ENCODE peak calls at places on chromosomes 1 and 21, in seven cellular contexts. One of them, this sample, is unnamed.

GRCh38 chr1:63818567-63819340 is 44.9 kb downstream of the ROR1 start:
- DNase-seq in ascending aorta: no peak
- DNase-seq in iPS DF 6.9: no peak
- DNase-seq in esophagus squamous epithelium: no peak
- DNase-seq in CD8-positive, alpha-beta T cell: no peak
- DNase-seq in heart right ventricle: no peak
- DNase-seq in small intestine: no peak
- DNase-seq in this sample: no peak

GRCh38 chr21:15604424-15604823 is 125.4 kb upstream of the USP25 start:
- DNase-seq in CD8-positive, alpha-beta T cell: no peak
- DNase-seq in esophagus squamous epithelium: no peak
- DNase-seq in iPS DF 6.9: no peak
- DNase-seq in ascending aorta: no peak
- DNase-seq in small intestine: no peak
- DNase-seq in heart right ventricle: no peak
- DNase-seq in this sample: peak; percentile 65

GRCh38 chr1:160621633-160622413 is 25.0 kb downstream of the SLAMF1 start:
- DNase-seq in ascending aorta: no peak
- DNase-seq in small intestine: no peak
- DNase-seq in iPS DF 6.9: no peak
- DNase-seq in CD8-positive, alpha-beta T cell: no peak
- DNase-seq in heart right ventricle: no peak
- DNase-seq in esophagus squamous epithelium: no peak
- DNase-seq in this sample: no peak

GRCh38 chr1:40595623-40596022 is 64.2 kb downstream of the ZNF684 start:
- DNase-seq in heart right ventricle: no peak
- DNase-seq in small intestine: no peak
- DNase-seq in CD8-positive, alpha-beta T cell: no peak
- DNase-seq in ascending aorta: no peak
- DNase-seq in esophagus squamous epithelium: no peak
- DNase-seq in iPS DF 6.9: no peak
- DNase-seq in this sample: no peak

GRCh38 chr1:244066954-244067716 is 16.1 kb downstream of the ZBTB18 start:
- DNase-seq in small intestine: no peak
- DNase-seq in ascending aorta: no peak
- DNase-seq in iPS DF 6.9: no peak
- DNase-seq in CD8-positive, alpha-beta T cell: no peak
- DNase-seq in heart right ventricle: no peak
- DNase-seq in esophagus squamous epithelium: no peak
- DNase-seq in this sample: no peak

GRCh38 chr1:11134352-11135266 is 34.9 kb upstream of the EXOSC10 start:
- DNase-seq in esophagus squamous epithelium: no peak
- DNase-seq in iPS DF 6.9: no peak
- DNase-seq in heart right ventricle: no peak
- DNase-seq in ascending aorta: no peak
- DNase-seq in CD8-positive, alpha-beta T cell: no peak
- DNase-seq in small intestine: no peak
- DNase-seq in this sample: peak; percentile 76

GRCh38 chr1:239997515-239998311 is 94.0 kb upstream of the FMN2 start:
- DNase-seq in small intestine: no peak
- DNase-seq in iPS DF 6.9: no peak
- DNase-seq in heart right ventricle: no peak
- DNase-seq in CD8-positive, alpha-beta T cell: no peak
- DNase-seq in esophagus squamous epithelium: no peak
- DNase-seq in ascending aorta: no peak
- DNase-seq in this sample: peak; percentile 47

GRCh38 chr1:1435911-1436633 is 582 bp downstream of the VWA1 start:
- DNase-seq in ascending aorta: no peak
- DNase-seq in small intestine: no peak
- DNase-seq in heart right ventricle: no peak
- DNase-seq in iPS DF 6.9: no peak
- DNase-seq in esophagus squamous epithelium: no peak
- DNase-seq in CD8-positive, alpha-beta T cell: no peak
- DNase-seq in this sample: no peak

GRCh38 chr1:72062584-72062983 is 219.8 kb downstream of the NEGR1 start:
- DNase-seq in ascending aorta: no peak
- DNase-seq in small intestine: no peak
- DNase-seq in heart right ventricle: no peak
- DNase-seq in CD8-positive, alpha-beta T cell: no peak
- DNase-seq in iPS DF 6.9: no peak
- DNase-seq in esophagus squamous epithelium: no peak
- DNase-seq in this sample: no peak

GRCh38 chr1:36217667-36218066 is 6.6 kb upstream of the THRAP3 start:
- DNase-seq in heart right ventricle: no peak
- DNase-seq in esophagus squamous epithelium: no peak
- DNase-seq in ascending aorta: no peak
- DNase-seq in iPS DF 6.9: no peak
- DNase-seq in CD8-positive, alpha-beta T cell: no peak
- DNase-seq in small intestine: peak; percentile 18
- DNase-seq in this sample: no peak

GRCh38 chr1:231557898-231558710 is 29.6 kb downstream of the TSNAX start:
- DNase-seq in esophagus squamous epithelium: no peak
- DNase-seq in iPS DF 6.9: no peak
- DNase-seq in heart right ventricle: peak; percentile 27
- DNase-seq in CD8-positive, alpha-beta T cell: no peak
- DNase-seq in ascending aorta: no peak
- DNase-seq in small intestine: no peak
- DNase-seq in this sample: peak; percentile 4

GRCh38 chr1:46547481-46548383 is 3.7 kb downstream of the KNCN start:
- DNase-seq in iPS DF 6.9: peak; percentile 52
- DNase-seq in heart right ventricle: no peak
- DNase-seq in ascending aorta: no peak
- DNase-seq in CD8-positive, alpha-beta T cell: no peak
- DNase-seq in esophagus squamous epithelium: no peak
- DNase-seq in small intestine: peak; percentile 56
- DNase-seq in this sample: no peak

GRCh38 chr1:246837418-246838117 is 94.2 kb downstream of the AHCTF1 start:
- DNase-seq in small intestine: no peak
- DNase-seq in iPS DF 6.9: no peak
- DNase-seq in CD8-positive, alpha-beta T cell: no peak
- DNase-seq in ascending aorta: no peak
- DNase-seq in heart right ventricle: no peak
- DNase-seq in esophagus squamous epithelium: no peak
- DNase-seq in this sample: no peak

GRCh38 chr1:150262388-150263320 is 5.1 kb downstream of the CA14 start:
- DNase-seq in CD8-positive, alpha-beta T cell: no peak
- DNase-seq in heart right ventricle: no peak
- DNase-seq in ascending aorta: no peak
- DNase-seq in small intestine: no peak
- DNase-seq in esophagus squamous epithelium: no peak
- DNase-seq in iPS DF 6.9: no peak
- DNase-seq in this sample: no peak

GRCh38 chr1:236287757-236288619 is 6.2 kb upstream of the ERO1B start:
- DNase-seq in CD8-positive, alpha-beta T cell: no peak
- DNase-seq in iPS DF 6.9: no peak
- DNase-seq in small intestine: no peak
- DNase-seq in heart right ventricle: no peak
- DNase-seq in ascending aorta: no peak
- DNase-seq in esophagus squamous epithelium: no peak
- DNase-seq in this sample: peak; percentile 66

GRCh38 chr1:109726007-109726406 is 14.0 kb downstream of the GSTM5 start:
- DNase-seq in small intestine: no peak
- DNase-seq in iPS DF 6.9: no peak
- DNase-seq in esophagus squamous epithelium: no peak
- DNase-seq in ascending aorta: no peak
- DNase-seq in heart right ventricle: no peak
- DNase-seq in CD8-positive, alpha-beta T cell: no peak
- DNase-seq in this sample: no peak

GRCh38 chr1:109655624-109656519 is at the start of gene GSTM4:
- DNase-seq in CD8-positive, alpha-beta T cell: peak; percentile 66
- DNase-seq in heart right ventricle: peak; percentile 88
- DNase-seq in esophagus squamous epithelium: peak; percentile 16
- DNase-seq in iPS DF 6.9: peak; percentile 52
- DNase-seq in ascending aorta: peak; percentile 39
- DNase-seq in small intestine: peak; percentile 97
- DNase-seq in this sample: peak; percentile 96

GRCh38 chr1:35505911-35506798 is 51.0 kb downstream of the KIAA0319L start:
- DNase-seq in iPS DF 6.9: no peak
- DNase-seq in small intestine: peak; percentile 19
- DNase-seq in ascending aorta: no peak
- DNase-seq in heart right ventricle: peak; percentile 9
- DNase-seq in CD8-positive, alpha-beta T cell: no peak
- DNase-seq in esophagus squamous epithelium: no peak
- DNase-seq in this sample: peak; percentile 88

GRCh38 chr1:66684353-66684752 is 67.9 kb upstream of the DYNLT5 start:
- DNase-seq in small intestine: no peak
- DNase-seq in ascending aorta: no peak
- DNase-seq in iPS DF 6.9: no peak
- DNase-seq in esophagus squamous epithelium: no peak
- DNase-seq in heart right ventricle: no peak
- DNase-seq in CD8-positive, alpha-beta T cell: no peak
- DNase-seq in this sample: no peak

GRCh38 chr1:202639500-202639899 is 70.8 kb downstream of the SYT2 start:
- DNase-seq in esophagus squamous epithelium: no peak
- DNase-seq in ascending aorta: no peak
- DNase-seq in small intestine: no peak
- DNase-seq in CD8-positive, alpha-beta T cell: no peak
- DNase-seq in iPS DF 6.9: no peak
- DNase-seq in heart right ventricle: no peak
- DNase-seq in this sample: no peak

GRCh38 chr1:172951728-172952365 is 98.9 kb downstream of the TNFSF18 start:
- DNase-seq in iPS DF 6.9: no peak
- DNase-seq in heart right ventricle: no peak
- DNase-seq in esophagus squamous epithelium: no peak
- DNase-seq in ascending aorta: no peak
- DNase-seq in small intestine: no peak
- DNase-seq in CD8-positive, alpha-beta T cell: no peak
- DNase-seq in this sample: no peak

GRCh38 chr1:85188530-85188929 is 12.3 kb downstream of the SYDE2 start:
- DNase-seq in heart right ventricle: no peak
- DNase-seq in iPS DF 6.9: no peak
- DNase-seq in small intestine: no peak
- DNase-seq in CD8-positive, alpha-beta T cell: no peak
- DNase-seq in esophagus squamous epithelium: no peak
- DNase-seq in ascending aorta: no peak
- DNase-seq in this sample: no peak

GRCh38 chr1:44594871-44595735 is 79.2 kb downstream of the TMEM53 start:
- DNase-seq in iPS DF 6.9: no peak
- DNase-seq in ascending aorta: peak; percentile 19
- DNase-seq in esophagus squamous epithelium: no peak
- DNase-seq in CD8-positive, alpha-beta T cell: peak; percentile 67
- DNase-seq in small intestine: peak; percentile 84
- DNase-seq in heart right ventricle: peak; percentile 77
- DNase-seq in this sample: peak; percentile 62

DNA sequence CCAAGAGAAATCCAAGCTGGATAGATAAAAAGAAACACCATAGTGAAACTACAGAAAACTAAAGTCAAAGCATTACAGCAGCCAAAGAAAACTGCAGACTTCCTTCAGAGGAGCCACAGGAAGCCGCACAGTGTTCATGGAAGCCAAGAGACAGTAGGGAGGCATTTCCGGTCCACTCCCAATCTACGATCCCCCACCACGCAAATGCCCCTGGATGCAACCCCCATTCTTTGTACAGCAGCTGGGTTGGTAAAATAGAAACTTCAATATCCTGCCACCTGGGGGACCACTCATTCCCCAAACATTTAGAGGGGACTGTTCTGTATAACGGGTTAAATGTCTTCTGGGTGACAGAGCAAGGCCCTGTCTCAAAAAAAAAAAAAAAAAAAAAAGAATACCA is 43.9 kb upstream of the TSPEAR start:
- DNase-seq in heart right ventricle: no peak
- DNase-seq in small intestine: no peak
- DNase-seq in iPS DF 6.9: no peak
- DNase-seq in CD8-positive, alpha-beta T cell: no peak
- DNase-seq in esophagus squamous epithelium: no peak
- DNase-seq in ascending aorta: no peak
- DNase-seq in this sample: no peak
- H3K9me3 ChIP-seq in heart right ventricle: no peaks in the 10 kb centered on the region
- H3K9me3 ChIP-seq in small intestine: no peaks in the 10 kb centered on the region
- H3K9me3 ChIP-seq in iPS DF 6.9: no peaks in the 10 kb centered on the region
- H3K9me3 ChIP-seq in CD8-positive, alpha-beta T cell: no peaks in the 10 kb centered on the region
- H3K9me3 ChIP-seq in esophagus squamous epithelium: no peaks in the 10 kb centered on the region
- H3K9me3 ChIP-seq in ascending aorta: peaks cover 5% of the 10 kb centered on the region
- H3K9me3 ChIP-seq in this sample: peaks cover 1% of the 10 kb centered on the region

DNA sequence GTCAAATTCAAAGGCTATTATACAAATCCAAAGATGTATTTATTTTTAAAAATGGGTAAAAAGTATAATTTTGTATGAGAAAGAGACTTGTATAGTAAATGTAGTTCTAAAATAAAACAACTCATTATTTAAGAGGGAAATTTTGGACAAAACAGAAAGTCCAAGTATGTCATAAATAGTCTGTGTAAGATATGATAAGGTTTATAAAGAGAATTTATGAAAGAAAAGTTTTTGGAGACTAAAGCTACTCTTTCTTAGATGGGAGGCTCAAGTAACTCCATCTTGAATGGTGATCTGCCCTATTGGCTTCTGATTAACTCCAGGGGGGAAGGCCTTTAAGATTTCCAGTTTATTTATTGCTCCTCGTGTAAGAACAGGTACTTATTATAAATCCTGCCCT is 14.7 kb upstream of the OR2T27 start:
- DNase-seq in small intestine: no peak
- DNase-seq in heart right ventricle: no peak
- DNase-seq in CD8-positive, alpha-beta T cell: no peak
- DNase-seq in iPS DF 6.9: no peak
- DNase-seq in ascending aorta: no peak
- DNase-seq in esophagus squamous epithelium: no peak
- DNase-seq in this sample: no peak
- H3K9me3 ChIP-seq in small intestine: peaks cover 2% of the 10 kb centered on the region
- H3K9me3 ChIP-seq in heart right ventricle: no peaks in the 10 kb centered on the region
- H3K9me3 ChIP-seq in CD8-positive, alpha-beta T cell: no peaks in the 10 kb centered on the region
- H3K9me3 ChIP-seq in iPS DF 6.9: peaks cover 3% of the 10 kb centered on the region
- H3K9me3 ChIP-seq in ascending aorta: no peaks in the 10 kb centered on the region
- H3K9me3 ChIP-seq in esophagus squamous epithelium: peaks cover 6% of the 10 kb centered on the region
- H3K9me3 ChIP-seq in this sample: peaks cover 9% of the 10 kb centered on the region

DNA sequence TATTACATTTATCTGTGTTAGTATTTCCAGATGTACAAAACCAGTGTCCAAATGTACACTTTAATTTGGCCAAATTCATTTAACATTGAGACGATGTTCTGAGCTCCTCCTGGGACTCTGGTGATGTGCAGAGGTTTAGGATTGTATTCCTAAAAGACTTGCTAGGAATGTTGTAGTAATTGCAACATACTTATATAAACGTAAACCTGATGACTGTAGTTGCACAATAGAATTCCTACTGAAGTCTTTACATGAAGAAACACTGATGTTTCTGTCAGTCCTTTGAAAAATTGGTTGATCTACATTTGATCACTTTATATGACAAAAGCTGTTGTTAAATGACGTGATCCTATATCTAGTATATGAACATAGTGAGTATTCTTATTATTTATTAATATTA is 5.1 kb upstream of the OR14C36 start:
- DNase-seq in CD8-positive, alpha-beta T cell: no peak
- DNase-seq in iPS DF 6.9: no peak
- DNase-seq in ascending aorta: no peak
- DNase-seq in small intestine: no peak
- DNase-seq in esophagus squamous epithelium: no peak
- DNase-seq in heart right ventricle: no peak
- DNase-seq in this sample: no peak
- H3K9me3 ChIP-seq in CD8-positive, alpha-beta T cell: no peaks in the 10 kb centered on the region
- H3K9me3 ChIP-seq in iPS DF 6.9: no peaks in the 10 kb centered on the region
- H3K9me3 ChIP-seq in ascending aorta: no peaks in the 10 kb centered on the region
- H3K9me3 ChIP-seq in small intestine: no peaks in the 10 kb centered on the region
- H3K9me3 ChIP-seq in esophagus squamous epithelium: no peaks in the 10 kb centered on the region
- H3K9me3 ChIP-seq in heart right ventricle: no peaks in the 10 kb centered on the region
- H3K9me3 ChIP-seq in this sample: no peaks in the 10 kb centered on the region

GRCh38 chr1:227654431-227654830 is 80.7 kb downstream of the JMJD4 start:
- DNase-seq in CD8-positive, alpha-beta T cell: no peak
- DNase-seq in ascending aorta: no peak
- DNase-seq in heart right ventricle: no peak
- DNase-seq in small intestine: no peak
- DNase-seq in esophagus squamous epithelium: no peak
- DNase-seq in iPS DF 6.9: no peak
- DNase-seq in this sample: no peak
- H3K9me3 ChIP-seq in CD8-positive, alpha-beta T cell: peaks cover 51% of the 10 kb centered on the region
- H3K9me3 ChIP-seq in ascending aorta: peaks cover 96% of the 10 kb centered on the region
- H3K9me3 ChIP-seq in heart right ventricle: peaks cover 99% of the 10 kb centered on the region
- H3K9me3 ChIP-seq in small intestine: peaks cover 2% of the 10 kb centered on the region
- H3K9me3 ChIP-seq in esophagus squamous epithelium: peaks cover 100% of the 10 kb centered on the region
- H3K9me3 ChIP-seq in iPS DF 6.9: peaks cover 9% of the 10 kb centered on the region
- H3K9me3 ChIP-seq in this sample: peaks cover 92% of the 10 kb centered on the region

This sample was measured in MG63.